ENCODE peak calls at places on chromosome 16, in six cellular contexts. One of them, this sample, is unnamed.

GRCh38 chr16:77835111-77835510 is 46.7 kb downstream of the VAT1L start:
- DNase-seq in SJSA1: no peak
- DNase-seq in CD8-positive, alpha-beta T cell: no peak
- DNase-seq in left lung: no peak
- DNase-seq in cardiac muscle cell: no peak
- DNase-seq in endodermal cell: no peak
- DNase-seq in this sample: no peak

GRCh38 chr16:16014329-16015224 is 65.2 kb downstream of the ABCC1 start:
- DNase-seq in SJSA1: peak; percentile 77
- DNase-seq in CD8-positive, alpha-beta T cell: no peak
- DNase-seq in left lung: no peak
- DNase-seq in cardiac muscle cell: peak; percentile 75
- DNase-seq in endodermal cell: no peak
- DNase-seq in this sample: no peak

GRCh38 chr16:56013962-56014552 is 138.9 kb upstream of the CES5A start:
- DNase-seq in SJSA1: no peak
- DNase-seq in CD8-positive, alpha-beta T cell: no peak
- DNase-seq in left lung: peak; percentile 51
- DNase-seq in cardiac muscle cell: peak; percentile 6
- DNase-seq in endodermal cell: peak; percentile 96
- DNase-seq in this sample: peak; percentile 1

GRCh38 chr16:81029930-81030604 is 5.6 kb upstream of the ATMIN start:
- DNase-seq in SJSA1: no peak
- DNase-seq in CD8-positive, alpha-beta T cell: no peak
- DNase-seq in left lung: no peak
- DNase-seq in cardiac muscle cell: no peak
- DNase-seq in endodermal cell: no peak
- DNase-seq in this sample: no peak

GRCh38 chr16:53341787-53342186 is 92.5 kb upstream of the RBL2 start:
- DNase-seq in SJSA1: no peak
- DNase-seq in CD8-positive, alpha-beta T cell: no peak
- DNase-seq in left lung: no peak
- DNase-seq in cardiac muscle cell: no peak
- DNase-seq in endodermal cell: no peak
- DNase-seq in this sample: no peak

GRCh38 chr16:54954220-54954619 is 23.6 kb downstream of the IRX5 start:
- DNase-seq in SJSA1: no peak
- DNase-seq in CD8-positive, alpha-beta T cell: no peak
- DNase-seq in left lung: no peak
- DNase-seq in cardiac muscle cell: peak; percentile 10
- DNase-seq in endodermal cell: no peak
- DNase-seq in this sample: no peak

GRCh38 chr16:81885976-81886586 is 107.0 kb downstream of the PLCG2 start:
- DNase-seq in SJSA1: no peak
- DNase-seq in CD8-positive, alpha-beta T cell: no peak
- DNase-seq in left lung: no peak
- DNase-seq in cardiac muscle cell: peak; percentile 47
- DNase-seq in endodermal cell: peak; percentile 83
- DNase-seq in this sample: no peak

GRCh38 chr16:27852116-27852515 is 211.4 kb downstream of the GSG1L start:
- DNase-seq in SJSA1: no peak
- DNase-seq in CD8-positive, alpha-beta T cell: no peak
- DNase-seq in left lung: no peak
- DNase-seq in cardiac muscle cell: no peak
- DNase-seq in endodermal cell: no peak
- DNase-seq in this sample: no peak

DNA sequence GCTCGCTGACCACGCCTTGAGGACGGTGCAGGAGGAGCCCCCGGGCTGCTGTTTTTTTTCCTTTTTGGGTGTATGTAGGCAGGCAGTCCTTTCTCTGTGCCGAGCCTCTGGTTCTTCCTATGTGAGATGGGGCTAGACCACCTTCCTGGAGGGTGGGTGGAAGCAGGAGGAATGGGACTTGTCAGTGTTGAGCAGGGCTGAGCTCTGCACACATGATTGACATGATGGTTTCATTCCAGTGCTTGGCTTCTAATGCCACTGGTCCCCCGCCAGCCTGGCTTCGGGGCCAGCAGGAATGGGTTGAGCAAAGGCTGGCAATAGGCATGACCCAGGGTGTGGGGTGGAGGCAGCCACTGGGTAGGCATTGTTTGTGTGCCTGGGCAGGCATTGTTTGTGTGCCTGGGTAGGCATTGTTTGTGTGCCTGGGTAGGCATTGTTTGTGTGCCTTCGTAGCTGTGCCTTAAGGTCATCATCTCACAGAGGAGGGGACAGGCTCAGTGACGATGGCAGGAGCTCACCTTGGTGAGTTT is 14.2 kb upstream of the ADCY7 start:
- DNase-seq in SJSA1: peak; percentile 33
- DNase-seq in CD8-positive, alpha-beta T cell: no peak
- DNase-seq in left lung: no peak
- DNase-seq in cardiac muscle cell: no peak
- DNase-seq in endodermal cell: no peak
- DNase-seq in this sample: no peak
- H3K4me1 ChIP-seq in SJSA1: peaks cover 49% of the 10 kb centered on the region
- H3K4me1 ChIP-seq in CD8-positive, alpha-beta T cell: no peaks in the 10 kb centered on the region
- H3K4me1 ChIP-seq in left lung: peaks cover 40% of the 10 kb centered on the region
- H3K4me1 ChIP-seq in cardiac muscle cell: no peaks in the 10 kb centered on the region
- H3K4me1 ChIP-seq in endodermal cell: peaks cover 13% of the 10 kb centered on the region
- H3K4me1 ChIP-seq in this sample: no peaks in the 10 kb centered on the region

GRCh38 chr16:85514601-85515318 is 98.4 kb upstream of the GSE1 start:
- DNase-seq in SJSA1: peak; percentile 90
- DNase-seq in CD8-positive, alpha-beta T cell: no peak
- DNase-seq in left lung: peak; percentile 79
- DNase-seq in cardiac muscle cell: peak; percentile 92
- DNase-seq in endodermal cell: peak; percentile 75
- DNase-seq in this sample: no peak
- H3K4me1 ChIP-seq in SJSA1: peaks cover 28% of the 10 kb centered on the region
- H3K4me1 ChIP-seq in CD8-positive, alpha-beta T cell: peaks cover 4% of the 10 kb centered on the region
- H3K4me1 ChIP-seq in left lung: peaks cover 37% of the 10 kb centered on the region
- H3K4me1 ChIP-seq in cardiac muscle cell: peaks cover 31% of the 10 kb centered on the region
- H3K4me1 ChIP-seq in endodermal cell: peaks cover 4% of the 10 kb centered on the region
- H3K4me1 ChIP-seq in this sample: no peaks in the 10 kb centered on the region

GRCh38 chr16:22372882-22373661 is 1.3 kb downstream of the CDR2 start:
- DNase-seq in SJSA1: no peak
- DNase-seq in CD8-positive, alpha-beta T cell: no peak
- DNase-seq in left lung: no peak
- DNase-seq in cardiac muscle cell: no peak
- DNase-seq in endodermal cell: no peak
- DNase-seq in this sample: no peak
- H3K4me1 ChIP-seq in SJSA1: peaks cover 28% of the 10 kb centered on the region
- H3K4me1 ChIP-seq in CD8-positive, alpha-beta T cell: peaks cover 47% of the 10 kb centered on the region
- H3K4me1 ChIP-seq in left lung: peaks cover 72% of the 10 kb centered on the region
- H3K4me1 ChIP-seq in cardiac muscle cell: no peaks in the 10 kb centered on the region
- H3K4me1 ChIP-seq in endodermal cell: peaks cover 2% of the 10 kb centered on the region
- H3K4me1 ChIP-seq in this sample: peaks cover 47% of the 10 kb centered on the region

GRCh38 chr16:11629071-11630030 is 38.9 kb upstream of the SNN start:
- DNase-seq in SJSA1: no peak
- DNase-seq in CD8-positive, alpha-beta T cell: no peak
- DNase-seq in left lung: peak; percentile 62
- DNase-seq in cardiac muscle cell: no peak
- DNase-seq in endodermal cell: no peak
- DNase-seq in this sample: no peak
- H3K4me1 ChIP-seq in SJSA1: peaks cover 28% of the 10 kb centered on the region
- H3K4me1 ChIP-seq in CD8-positive, alpha-beta T cell: peaks cover 41% of the 10 kb centered on the region
- H3K4me1 ChIP-seq in left lung: peaks cover 89% of the 10 kb centered on the region
- H3K4me1 ChIP-seq in cardiac muscle cell: peaks cover 6% of the 10 kb centered on the region
- H3K4me1 ChIP-seq in endodermal cell: peaks cover 7% of the 10 kb centered on the region
- H3K4me1 ChIP-seq in this sample: peaks cover 32% of the 10 kb centered on the region

This sample was measured in naive thymus-derived CD4-positive, alpha-beta T cell.